ENCODE peak calls at places on chromosomes 3 and 15, in five cellular contexts. J is GF-D8, C is SK-MEL-5, T is thoracic aorta, A is mesothelial cell of epicardium. M is an unnamed sample.

GRCh38 chr15:75063338-75063737 is 39.9 kb downstream of the PPCDC start:
- DNase-seq in J (no peak), C (no peak), T (no peak), A (no peak), M (no peak)

GRCh38 chr15:67080900-67081431 is 15.6 kb downstream of the SMAD3 start:
- DNase-seq in J (peak; percentile 70), C (peak; percentile 56), T (peak; percentile 55), A (no peak), M (no peak)

GRCh38 chr3:168582503-168582902 is 486.8 kb upstream of the GOLIM4 start:
- DNase-seq in J (no peak), C (no peak), T (no peak), A (no peak), M (no peak)

GRCh38 chr15:74913041-74913440 is 6.4 kb upstream of the FAM219B start:
- DNase-seq in J (no peak), C (no peak), T (no peak), A (no peak), M (no peak)

GRCh38 chr3:98021821-98022220 is 13.3 kb downstream of the GABRR3 start:
- DNase-seq in J (no peak), C (peak; percentile 32), T (no peak), A (no peak), M (no peak)

GRCh38 chr15:70140543-70141375 is 43.0 kb upstream of the TLE3 start:
- DNase-seq in J (peak; percentile 12), C (no peak), T (no peak), A (no peak), M (no peak)

GRCh38 chr15:51108933-51109550 is 14.3 kb upstream of the TNFAIP8L3 start:
- DNase-seq in J (no peak), C (no peak), T (peak; percentile 49), A (no peak), M (no peak)

GRCh38 chr3:37849146-37849545 is 12.5 kb upstream of the CTDSPL start:
- DNase-seq in J (no peak), C (no peak), T (no peak), A (no peak), M (no peak)

GRCh38 chr15:39591896-39592315 is 11.0 kb downstream of the THBS1 start:
- DNase-seq in J (no peak), C (no peak), T (no peak), A (no peak), M (no peak)

GRCh38 chr3:67788396-67788795 is 134.0 kb upstream of the SUCLG2 start:
- DNase-seq in J (no peak), C (no peak), T (no peak), A (no peak), M (no peak)

GRCh38 chr15:59923508-59923907 is 80.6 kb upstream of the FOXB1 start:
- DNase-seq in J (no peak), C (no peak), T (no peak), A (no peak), M (no peak)

GRCh38 chr15:71758716-71759115 is 51.6 kb upstream of the NR2E3 start:
- DNase-seq in J (no peak), C (no peak), T (no peak), A (no peak), M (no peak)

GRCh38 chr3:101219842-101220560 is 100.4 kb downstream of the IMPG2 start:
- DNase-seq in J (no peak), C (no peak), T (no peak), A (no peak), M (no peak)

GRCh38 chr15:73175382-73175781 is 123.1 kb downstream of the NEO1 start:
- DNase-seq in J (no peak), C (no peak), T (no peak), A (no peak), M (no peak)

GRCh38 chr3:58835075-58835474 is 168.5 kb upstream of the FAM3D start:
- DNase-seq in J (no peak), C (no peak), T (no peak), A (no peak), M (no peak)

M was measured in BE2C.